ENCODE peak calls at places on chromosome 16, in seven cellular contexts. One of them, this sample, is unnamed.

GRCh38 chr16:87336850-87337240 is 19.7 kb upstream of the C16orf95 start:
- DNase-seq in mucosa of descending colon: no peak
- DNase-seq in retinal pigment epithelial cell: no peak
- DNase-seq in vagina: no peak
- DNase-seq in A549: no peak
- DNase-seq in sigmoid colon: no peak
- DNase-seq in fibroblast of mammary gland: no peak
- DNase-seq in this sample: no peak

GRCh38 chr16:87327798-87328495 is 10.8 kb upstream of the C16orf95 start:
- DNase-seq in mucosa of descending colon: peak; percentile 15
- DNase-seq in retinal pigment epithelial cell: no peak
- DNase-seq in vagina: no peak
- DNase-seq in A549: no peak
- DNase-seq in sigmoid colon: no peak
- DNase-seq in fibroblast of mammary gland: no peak
- DNase-seq in this sample: no peak

GRCh38 chr16:57939872-57940224 is 31.1 kb downstream of the CNGB1 start:
- DNase-seq in mucosa of descending colon: no peak
- DNase-seq in retinal pigment epithelial cell: no peak
- DNase-seq in vagina: no peak
- DNase-seq in A549: no peak
- DNase-seq in sigmoid colon: no peak
- DNase-seq in fibroblast of mammary gland: no peak
- DNase-seq in this sample: no peak

GRCh38 chr16:54620197-54620596 is 310.5 kb upstream of the IRX5 start:
- DNase-seq in mucosa of descending colon: no peak
- DNase-seq in retinal pigment epithelial cell: no peak
- DNase-seq in vagina: no peak
- DNase-seq in A549: no peak
- DNase-seq in sigmoid colon: no peak
- DNase-seq in fibroblast of mammary gland: no peak
- DNase-seq in this sample: no peak

GRCh38 chr16:6019490-6019991 is 921.9 kb upstream of the EEF2KMT start:
- DNase-seq in mucosa of descending colon: no peak
- DNase-seq in retinal pigment epithelial cell: no peak
- DNase-seq in vagina: no peak
- DNase-seq in A549: no peak
- DNase-seq in sigmoid colon: no peak
- DNase-seq in fibroblast of mammary gland: no peak
- DNase-seq in this sample: no peak

GRCh38 chr16:86994215-86994614 is 323.0 kb downstream of the C16orf95 start:
- DNase-seq in mucosa of descending colon: no peak
- DNase-seq in retinal pigment epithelial cell: no peak
- DNase-seq in vagina: no peak
- DNase-seq in A549: no peak
- DNase-seq in sigmoid colon: no peak
- DNase-seq in fibroblast of mammary gland: peak; percentile 56
- DNase-seq in this sample: no peak

GRCh38 chr16:10367616-10368188 is 18.2 kb upstream of the ATF7IP2 start:
- DNase-seq in mucosa of descending colon: no peak
- DNase-seq in retinal pigment epithelial cell: no peak
- DNase-seq in vagina: no peak
- DNase-seq in A549: no peak
- DNase-seq in sigmoid colon: no peak
- DNase-seq in fibroblast of mammary gland: no peak
- DNase-seq in this sample: no peak

GRCh38 chr16:86924537-86924936 is 346.2 kb downstream of the FOXL1 start:
- DNase-seq in mucosa of descending colon: no peak
- DNase-seq in retinal pigment epithelial cell: peak; percentile 83
- DNase-seq in vagina: no peak
- DNase-seq in A549: no peak
- DNase-seq in sigmoid colon: no peak
- DNase-seq in fibroblast of mammary gland: peak; percentile 97
- DNase-seq in this sample: peak; percentile 55

GRCh38 chr16:57619606-57620315 is 8.7 kb upstream of the ADGRG1 start:
- DNase-seq in mucosa of descending colon: peak; percentile 90
- DNase-seq in retinal pigment epithelial cell: no peak
- DNase-seq in vagina: no peak
- DNase-seq in A549: no peak
- DNase-seq in sigmoid colon: peak; percentile 35
- DNase-seq in fibroblast of mammary gland: no peak
- DNase-seq in this sample: no peak

GRCh38 chr16:50499254-50499653 is 48.9 kb upstream of the NKD1 start:
- DNase-seq in mucosa of descending colon: no peak
- DNase-seq in retinal pigment epithelial cell: no peak
- DNase-seq in vagina: no peak
- DNase-seq in A549: no peak
- DNase-seq in sigmoid colon: no peak
- DNase-seq in fibroblast of mammary gland: no peak
- DNase-seq in this sample: no peak

GRCh38 chr16:68792465-68793324 is 50.6 kb upstream of the TANGO6 start:
- DNase-seq in mucosa of descending colon: peak; percentile 66
- DNase-seq in retinal pigment epithelial cell: peak; percentile 83
- DNase-seq in vagina: no peak
- DNase-seq in A549: peak; percentile 21
- DNase-seq in sigmoid colon: no peak
- DNase-seq in fibroblast of mammary gland: peak; percentile 15
- DNase-seq in this sample: peak; percentile 89

GRCh38 chr16:48499822-48500440 is 110.0 kb downstream of the N4BP1 start:
- DNase-seq in mucosa of descending colon: no peak
- DNase-seq in retinal pigment epithelial cell: peak; percentile 95
- DNase-seq in vagina: no peak
- DNase-seq in A549: no peak
- DNase-seq in sigmoid colon: peak; percentile 86
- DNase-seq in fibroblast of mammary gland: peak; percentile 93
- DNase-seq in this sample: peak; percentile 98

GRCh38 chr16:85148959-85149358 is 36.7 kb upstream of the CIBAR2 start:
- DNase-seq in mucosa of descending colon: no peak
- DNase-seq in retinal pigment epithelial cell: no peak
- DNase-seq in vagina: no peak
- DNase-seq in A549: no peak
- DNase-seq in sigmoid colon: no peak
- DNase-seq in fibroblast of mammary gland: peak; percentile 44
- DNase-seq in this sample: peak; percentile 44

GRCh38 chr16:65618931-65619330 is 497.1 kb upstream of the CDH11 start:
- DNase-seq in mucosa of descending colon: no peak
- DNase-seq in retinal pigment epithelial cell: no peak
- DNase-seq in vagina: no peak
- DNase-seq in A549: no peak
- DNase-seq in sigmoid colon: no peak
- DNase-seq in fibroblast of mammary gland: no peak
- DNase-seq in this sample: peak; percentile 20

GRCh38 chr16:27426423-27427408 is 24.7 kb downstream of the IL21R start:
- DNase-seq in mucosa of descending colon: no peak
- DNase-seq in retinal pigment epithelial cell: peak; percentile 33
- DNase-seq in vagina: peak; percentile 85
- DNase-seq in A549: no peak
- DNase-seq in sigmoid colon: peak; percentile 43
- DNase-seq in fibroblast of mammary gland: peak; percentile 96
- DNase-seq in this sample: peak; percentile 82

GRCh38 chr16:19135201-19135838 is 21.6 kb downstream of the ITPRIPL2 start:
- DNase-seq in mucosa of descending colon: no peak
- DNase-seq in retinal pigment epithelial cell: no peak
- DNase-seq in vagina: no peak
- DNase-seq in A549: no peak
- DNase-seq in sigmoid colon: no peak
- DNase-seq in fibroblast of mammary gland: no peak
- DNase-seq in this sample: no peak

GRCh38 chr16:35909351-35909954 is 2450.0 kb downstream of the TP53TG3F start:
- DNase-seq in mucosa of descending colon: no peak
- DNase-seq in retinal pigment epithelial cell: no peak
- DNase-seq in vagina: peak; percentile 55
- DNase-seq in A549: no peak
- DNase-seq in sigmoid colon: no peak
- DNase-seq in fibroblast of mammary gland: no peak
- DNase-seq in this sample: no peak

GRCh38 chr16:55398683-55399230 is 74.8 kb downstream of the IRX6 start:
- DNase-seq in mucosa of descending colon: no peak
- DNase-seq in retinal pigment epithelial cell: no peak
- DNase-seq in vagina: peak; percentile 49
- DNase-seq in A549: no peak
- DNase-seq in sigmoid colon: no peak
- DNase-seq in fibroblast of mammary gland: no peak
- DNase-seq in this sample: no peak

GRCh38 chr16:69078073-69078472 is 27.4 kb upstream of the HAS3 start:
- DNase-seq in mucosa of descending colon: no peak
- DNase-seq in retinal pigment epithelial cell: no peak
- DNase-seq in vagina: no peak
- DNase-seq in A549: no peak
- DNase-seq in sigmoid colon: no peak
- DNase-seq in fibroblast of mammary gland: no peak
- DNase-seq in this sample: no peak

GRCh38 chr16:27226976-27227705 is 23.8 kb downstream of the KDM8 start:
- DNase-seq in mucosa of descending colon: peak; percentile 38
- DNase-seq in retinal pigment epithelial cell: no peak
- DNase-seq in vagina: no peak
- DNase-seq in A549: no peak
- DNase-seq in sigmoid colon: no peak
- DNase-seq in fibroblast of mammary gland: no peak
- DNase-seq in this sample: no peak

GRCh38 chr16:14364386-14365199 is 265.5 kb downstream of the PARN start:
- DNase-seq in mucosa of descending colon: no peak
- DNase-seq in retinal pigment epithelial cell: peak; percentile 73
- DNase-seq in vagina: no peak
- DNase-seq in A549: peak; percentile 92
- DNase-seq in sigmoid colon: no peak
- DNase-seq in fibroblast of mammary gland: peak; percentile 68
- DNase-seq in this sample: peak; percentile 35
- H3K4me3 ChIP-seq in mucosa of descending colon: no peak overlapping the region
- H3K4me3 ChIP-seq in retinal pigment epithelial cell: peak overlapping the region; percentile 26
- H3K4me3 ChIP-seq in vagina: no peak overlapping the region
- H3K4me3 ChIP-seq in A549: peak overlapping the region; percentile 13
- H3K4me3 ChIP-seq in sigmoid colon: no peak overlapping the region
- H3K4me3 ChIP-seq in fibroblast of mammary gland: peak overlapping the region; percentile 1
- H3K4me3 ChIP-seq in this sample: no peak overlapping the region

DNA sequence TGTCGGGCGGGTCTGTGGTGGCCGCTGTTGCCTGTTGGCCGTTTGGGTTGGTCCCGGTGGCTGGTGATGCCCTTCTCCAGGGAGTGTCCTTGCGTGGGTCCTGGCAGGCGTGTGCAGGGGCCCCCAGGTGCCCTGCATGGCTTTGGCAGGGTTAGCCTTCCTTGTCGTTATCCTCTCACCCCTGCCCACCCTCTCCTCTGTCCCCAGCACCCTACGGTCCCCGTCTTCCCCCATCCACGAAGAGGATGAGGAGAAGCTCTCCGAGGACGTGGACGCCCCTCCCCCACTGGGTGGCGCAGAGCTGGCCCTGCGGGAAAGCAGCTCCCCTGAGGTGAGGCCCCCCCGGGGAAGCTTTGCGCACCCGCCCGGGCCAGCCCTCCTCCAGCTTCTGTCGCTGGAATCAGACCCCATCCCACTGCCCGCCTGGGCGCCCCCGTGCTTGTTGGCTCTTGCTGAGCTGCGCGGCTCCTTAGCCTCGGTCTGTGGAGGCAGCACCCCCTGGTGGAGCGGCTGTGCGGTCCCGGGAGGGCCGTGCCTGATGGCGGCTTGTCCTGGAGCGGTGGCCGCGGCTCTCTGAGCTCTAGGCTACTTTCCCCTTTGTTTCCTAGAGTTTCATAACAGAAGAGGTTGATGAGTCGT is 10.6 kb upstream of the NUDT16L1 start:
- DNase-seq in mucosa of descending colon: peak; percentile 64
- DNase-seq in retinal pigment epithelial cell: no peak
- DNase-seq in vagina: no peak
- DNase-seq in A549: no peak
- DNase-seq in sigmoid colon: peak; percentile 77
- DNase-seq in fibroblast of mammary gland: peak; percentile 34
- DNase-seq in this sample: no peak
- TF ChIP-seq CTCF in mucosa of descending colon: no peak
- TF ChIP-seq CTCF in retinal pigment epithelial cell: peak; percentile 66
- TF ChIP-seq CTCF in vagina: no peak
- TF ChIP-seq CTCF in A549: peak; percentile 32
- TF ChIP-seq CTCF in sigmoid colon: peak; percentile 57
- TF ChIP-seq CTCF in fibroblast of mammary gland: peak; percentile 27
- TF ChIP-seq CTCF in this sample: peak; percentile 27

DNA sequence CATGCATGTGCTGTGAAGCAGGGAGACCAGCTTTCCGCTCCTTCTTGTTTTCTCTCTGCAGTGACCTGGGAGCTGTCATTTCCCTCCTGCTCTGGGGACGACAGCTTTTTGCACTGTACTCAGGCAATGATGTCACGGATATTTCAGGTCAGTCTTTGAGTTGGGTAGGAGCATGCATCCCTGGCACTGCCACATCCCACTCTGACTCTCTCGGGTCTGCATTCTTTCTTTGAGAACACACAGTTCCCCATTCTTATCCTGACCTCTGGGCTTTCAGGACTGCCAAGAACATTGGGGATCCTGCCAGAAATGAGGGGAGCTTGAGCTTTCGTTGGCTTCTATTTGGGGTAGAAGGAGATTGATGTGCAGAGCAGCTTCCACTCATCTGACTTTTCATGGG is 10.8 kb downstream of the HPR start:
- DNase-seq in mucosa of descending colon: no peak
- DNase-seq in retinal pigment epithelial cell: no peak
- DNase-seq in vagina: no peak
- DNase-seq in A549: no peak
- DNase-seq in sigmoid colon: no peak
- DNase-seq in fibroblast of mammary gland: peak; percentile 40
- DNase-seq in this sample: no peak
- H3K4me3 ChIP-seq in mucosa of descending colon: no peak overlapping the region
- H3K4me3 ChIP-seq in retinal pigment epithelial cell: no peak overlapping the region
- H3K4me3 ChIP-seq in vagina: no peak overlapping the region
- H3K4me3 ChIP-seq in A549: no peak overlapping the region
- H3K4me3 ChIP-seq in sigmoid colon: no peak overlapping the region
- H3K4me3 ChIP-seq in fibroblast of mammary gland: no peak overlapping the region
- H3K4me3 ChIP-seq in this sample: no peak overlapping the region

GRCh38 chr16:340370-341091 is 12.0 kb downstream of the AXIN1 start:
- DNase-seq in mucosa of descending colon: no peak
- DNase-seq in retinal pigment epithelial cell: no peak
- DNase-seq in vagina: no peak
- DNase-seq in A549: no peak
- DNase-seq in sigmoid colon: no peak
- DNase-seq in fibroblast of mammary gland: no peak
- DNase-seq in this sample: no peak

GRCh38 chr16:339680-340079 is 12.8 kb downstream of the AXIN1 start:
- DNase-seq in mucosa of descending colon: peak; percentile 55
- DNase-seq in retinal pigment epithelial cell: no peak
- DNase-seq in vagina: no peak
- DNase-seq in A549: no peak
- DNase-seq in sigmoid colon: no peak
- DNase-seq in fibroblast of mammary gland: no peak
- DNase-seq in this sample: no peak

GRCh38 chr16:337975-338575 is 14.4 kb downstream of the AXIN1 start:
- DNase-seq in mucosa of descending colon: no peak
- DNase-seq in retinal pigment epithelial cell: no peak
- DNase-seq in vagina: no peak
- DNase-seq in A549: no peak
- DNase-seq in sigmoid colon: no peak
- DNase-seq in fibroblast of mammary gland: no peak
- DNase-seq in this sample: no peak

GRCh38 chr16:336269-336668 is 16.3 kb downstream of the AXIN1 start:
- DNase-seq in mucosa of descending colon: no peak
- DNase-seq in retinal pigment epithelial cell: no peak
- DNase-seq in vagina: no peak
- DNase-seq in A549: no peak
- DNase-seq in sigmoid colon: no peak
- DNase-seq in fibroblast of mammary gland: no peak
- DNase-seq in this sample: no peak

DNA sequence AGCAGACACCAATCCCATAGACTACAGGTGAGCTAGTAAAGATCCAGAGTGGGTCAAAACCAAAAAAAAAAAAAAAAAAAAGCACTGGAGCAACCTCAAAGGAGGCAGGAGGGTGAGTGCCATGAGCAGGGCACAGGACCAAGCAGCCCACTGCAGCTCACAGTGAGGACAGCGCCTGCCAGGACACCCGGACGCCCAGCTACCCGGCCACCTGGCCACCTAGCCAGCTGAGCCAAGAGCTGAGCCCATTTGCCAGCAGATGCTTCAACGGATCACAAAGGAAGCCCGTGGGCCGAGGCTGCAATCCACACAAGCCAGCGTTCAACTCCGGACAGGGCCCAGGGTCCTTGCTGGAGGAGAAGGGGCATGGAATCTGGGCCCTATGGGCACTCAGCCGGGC is 15.1 kb downstream of the AXIN1 start:
- DNase-seq in mucosa of descending colon: no peak
- DNase-seq in retinal pigment epithelial cell: no peak
- DNase-seq in vagina: no peak
- DNase-seq in A549: no peak
- DNase-seq in sigmoid colon: no peak
- DNase-seq in fibroblast of mammary gland: no peak
- DNase-seq in this sample: no peak
- TF ChIP-seq CTCF in mucosa of descending colon: no peak
- TF ChIP-seq CTCF in retinal pigment epithelial cell: no peak
- TF ChIP-seq CTCF in vagina: no peak
- TF ChIP-seq CTCF in A549: no peak
- TF ChIP-seq CTCF in sigmoid colon: no peak
- TF ChIP-seq CTCF in fibroblast of mammary gland: no peak
- TF ChIP-seq CTCF in this sample: no peak

This sample was measured in cardiac fibroblast.